ENCODE peak calls at places on chromosomes 11 and 22, in ten cellular contexts. K is GM12864; D is hepatocyte; Y is GM12865; F is PC-9; N is effector memory CD4-positive, alpha-beta T cell; I is AG09309; E is kidney; B is cardiac fibroblast; T is NT2/D1. W is an unnamed sample.

GRCh38 chr11:35914824-35915223 is 29.0 kb upstream of the LDLRAD3 start:
- DNase-seq in K (no peak), D (peak), Y (no peak), F (no peak), N (no peak), I (no peak), E (no peak), B (no peak), T (no peak), W (no peak)

GRCh38 chr11:35305670-35306382 is 113.5 kb downstream of the SLC1A2 start:
- DNase-seq in K (no peak), D (peak), Y (peak), F (no peak), N (peak), I (no peak), E (no peak), B (peak), T (peak), W (peak)

GRCh38 chr22:25490869-25491268 is 73.6 kb upstream of the GRK3 start:
- DNase-seq in K (no peak), D (no peak), Y (no peak), F (no peak), N (no peak), I (no peak), E (no peak), B (no peak), T (no peak), W (no peak)

GRCh38 chr11:71447791-71448256 is 369 bp downstream of the DHCR7 start:
- DNase-seq in K (no peak), D (peak), Y (peak), F (peak), N (no peak), I (no peak), E (no peak), B (no peak), T (peak), W (peak)

GRCh38 chr11:92443109-92443508 is 218.5 kb downstream of the FAT3 start:
- DNase-seq in K (no peak), D (no peak), Y (no peak), F (no peak), N (no peak), I (no peak), E (no peak), B (no peak), T (no peak), W (no peak)

GRCh38 chr11:21806982-21807749 is 385.7 kb upstream of the ANO5 start:
- DNase-seq in K (no peak), D (no peak), Y (no peak), F (no peak), N (no peak), I (no peak), E (no peak), B (peak), T (no peak), W (no peak)

GRCh38 chr11:15622231-15622890 is 507.6 kb downstream of the INSC start:
- DNase-seq in K (no peak), D (no peak), Y (no peak), F (no peak), N (no peak), I (no peak), E (no peak), B (no peak), T (peak), W (no peak)

GRCh38 chr11:102583437-102583836 is 41.7 kb downstream of the MMP20 start:
- DNase-seq in K (no peak), D (no peak), Y (no peak), F (no peak), N (no peak), I (no peak), E (no peak), B (no peak), T (no peak), W (no peak)

GRCh38 chr11:61960532-61960931 is 6.9 kb downstream of the FTH1 start:
- DNase-seq in K (no peak), D (no peak), Y (no peak), F (no peak), N (no peak), I (no peak), E (no peak), B (no peak), T (no peak), W (no peak)

GRCh38 chr11:128687321-128687720 is 6.6 kb upstream of the FLI1 start:
- DNase-seq in K (no peak), D (no peak), Y (no peak), F (peak), N (no peak), I (no peak), E (peak), B (no peak), T (no peak), W (peak)

GRCh38 chr22:36136475-36136874 is 24.1 kb downstream of the APOL3 start:
- DNase-seq in K (no peak), D (no peak), Y (no peak), F (no peak), N (no peak), I (no peak), E (no peak), B (peak), T (no peak), W (no peak)

GRCh38 chr11:128457874-128458273 is 129.5 kb downstream of the ETS1 start:
- DNase-seq in K (no peak), D (no peak), Y (no peak), F (no peak), N (no peak), I (no peak), E (no peak), B (no peak), T (no peak), W (no peak)

GRCh38 chr22:36816635-36817428 is at the start of gene PVALB:
- DNase-seq in K (no peak), D (peak), Y (no peak), F (peak), N (no peak), I (no peak), E (no peak), B (peak), T (no peak), W (peak)

GRCh38 chr11:1667906-1668305 is 29.1 kb upstream of the KRTAP5-6 start:
- DNase-seq in K (no peak), D (peak), Y (no peak), F (no peak), N (no peak), I (no peak), E (peak), B (no peak), T (no peak), W (no peak)

GRCh38 chr22:44972363-44973083 is 37.3 kb downstream of the PHF21B start:
- DNase-seq in K (no peak), D (no peak), Y (peak), F (no peak), N (no peak), I (no peak), E (no peak), B (no peak), T (no peak), W (peak)

GRCh38 chr11:8028766-8029165 is 41.6 kb downstream of the EIF3F start:
- DNase-seq in K (no peak), D (no peak), Y (no peak), F (no peak), N (no peak), I (no peak), E (no peak), B (no peak), T (no peak), W (no peak)

GRCh38 chr22:26461188-26461810 is 22.3 kb downstream of the HPS4 start:
- DNase-seq in K (no peak), D (peak), Y (peak), F (peak), N (no peak), I (no peak), E (no peak), B (peak), T (peak), W (peak)

GRCh38 chr11:30257058-30257457 is 26.2 kb downstream of the FSHB start:
- DNase-seq in K (no peak), D (no peak), Y (no peak), F (no peak), N (no peak), I (no peak), E (no peak), B (no peak), T (no peak), W (no peak)

GRCh38 chr11:22461626-22462025 is 123.4 kb downstream of the SLC17A6 start:
- DNase-seq in K (no peak), D (no peak), Y (no peak), F (no peak), N (no peak), I (no peak), E (no peak), B (peak), T (no peak), W (peak)

GRCh38 chr11:96424693-96425092 is 34.9 kb downstream of the JRKL start:
- DNase-seq in K (no peak), D (no peak), Y (no peak), F (peak), N (no peak), I (peak), E (no peak), B (peak), T (no peak), W (peak)

GRCh38 chr11:44562836-44563460 is 2.5 kb upstream of the CD82 start:
- DNase-seq in K (no peak), D (no peak), Y (no peak), F (no peak), N (no peak), I (no peak), E (no peak), B (no peak), T (no peak), W (no peak)

GRCh38 chr11:107562647-107563208 is 2.8 kb downstream of the ALKBH8 start:
- DNase-seq in K (no peak), D (no peak), Y (no peak), F (no peak), N (no peak), I (no peak), E (no peak), B (peak), T (no peak), W (peak)

GRCh38 chr22:19964701-19965386 is 23.2 kb upstream of the TXNRD2 start:
- DNase-seq in K (no peak), D (no peak), Y (no peak), F (no peak), N (no peak), I (no peak), E (peak), B (no peak), T (no peak), W (no peak)

GRCh38 chr22:19962246-19962908 is 20.8 kb upstream of the TXNRD2 start:
- DNase-seq in K (no peak), D (peak), Y (peak), F (peak), N (peak), I (no peak), E (peak), B (peak), T (peak), W (peak)

GRCh38 chr22:19963863-19964642 is 22.4 kb upstream of the TXNRD2 start:
- DNase-seq in K (no peak), D (no peak), Y (no peak), F (no peak), N (no peak), I (no peak), E (peak), B (no peak), T (no peak), W (no peak)

GRCh38 chr22:19961868-19962245 is 20.2 kb upstream of the TXNRD2 start:
- DNase-seq in K (no peak), D (no peak), Y (no peak), F (no peak), N (no peak), I (no peak), E (no peak), B (no peak), T (no peak), W (no peak)

DNA sequence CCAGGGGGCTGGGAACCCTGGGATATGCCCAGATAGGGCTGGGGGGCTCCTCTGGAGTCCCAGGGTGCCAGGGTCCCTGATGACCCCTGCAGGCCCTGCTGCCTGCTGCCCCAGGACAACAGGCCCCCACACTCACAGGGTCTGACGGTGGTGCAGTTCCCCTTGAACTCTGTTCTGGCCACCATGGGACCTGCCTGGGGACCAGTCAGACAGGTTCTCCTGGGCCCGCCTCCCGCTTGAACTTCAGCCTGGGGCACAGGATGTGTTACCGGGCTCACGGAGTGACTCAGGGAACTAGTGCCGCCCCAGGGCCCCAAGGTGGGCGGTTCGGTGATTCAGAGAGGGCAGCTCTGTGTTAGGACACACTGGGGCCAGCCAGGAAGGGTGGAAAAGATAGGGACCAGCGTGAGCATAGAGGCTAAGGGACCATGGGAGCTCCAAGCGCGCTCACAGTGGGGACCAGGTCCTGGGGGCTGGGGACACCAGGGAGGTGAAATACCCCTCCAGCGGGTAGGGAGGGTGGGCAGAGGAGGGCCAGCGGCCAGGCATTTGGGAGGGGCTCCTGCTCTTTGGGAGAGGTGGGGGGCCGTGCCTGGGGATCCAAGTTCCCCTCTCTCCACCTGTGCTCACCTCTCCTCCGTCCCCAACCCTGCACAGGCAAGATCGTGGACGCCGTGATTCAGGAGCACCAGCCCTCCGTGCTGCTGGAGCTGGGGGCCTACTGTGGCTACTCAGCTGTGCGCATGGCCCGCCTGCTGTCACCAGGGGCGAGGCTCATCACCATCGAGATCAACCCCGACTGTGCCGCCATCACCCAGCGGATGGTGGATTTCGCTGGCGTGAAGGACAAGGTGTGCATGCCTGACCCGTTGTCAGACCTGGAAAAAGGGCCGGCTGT is 21.5 kb upstream of the TXNRD2 start:
- DNase-seq in K (no peak), D (peak), Y (no peak), F (peak), N (no peak), I (no peak), E (peak), B (peak), T (no peak), W (peak)
- H3K4me3 ChIP-seq in K (no peak), D (no peak), Y (no peak), F (peak), N (no peak), I (no peak), E (no peak), B (no peak), T (no peak), W (peak)

DNA sequence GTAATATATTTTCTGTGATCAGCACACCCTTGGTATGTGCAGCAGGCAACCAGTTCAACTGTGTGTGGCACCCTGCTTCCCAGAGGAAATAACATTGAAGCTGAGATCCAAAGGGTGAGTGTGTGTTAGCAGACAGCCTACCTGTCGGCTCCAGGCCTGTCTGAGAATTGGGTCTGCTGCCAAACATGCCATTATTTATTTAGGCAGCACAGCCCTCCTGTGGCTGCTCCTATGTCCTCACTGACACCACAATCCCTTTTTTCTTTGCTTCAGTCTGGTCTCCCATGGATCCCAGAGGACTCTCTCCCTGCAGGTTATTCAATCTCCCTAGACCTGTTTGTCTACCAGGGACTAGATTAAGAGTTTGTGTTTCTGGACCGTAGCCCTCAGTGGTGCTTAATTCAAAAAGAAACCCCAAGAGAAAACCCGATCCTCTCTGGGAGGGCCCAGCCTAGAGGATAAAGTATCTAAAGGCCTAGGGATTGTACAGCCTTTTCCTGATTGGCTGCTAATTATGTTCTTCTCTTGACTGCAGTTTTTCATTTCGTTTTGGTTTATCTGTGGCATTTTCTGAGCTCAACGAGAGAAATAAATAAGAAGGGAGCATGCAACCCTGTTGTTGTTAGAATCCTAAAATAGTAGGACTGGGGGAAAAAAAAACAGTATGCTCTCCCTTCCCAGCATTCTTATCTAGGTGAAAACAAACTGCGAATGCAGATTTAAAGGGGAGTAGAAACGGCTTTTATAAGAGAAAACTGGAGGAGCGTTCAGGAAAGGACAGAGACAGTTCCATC is 24.1 kb downstream of the KCNE3 start:
- DNase-seq in K (no peak), D (peak), Y (no peak), F (peak), N (no peak), I (no peak), E (no peak), B (peak), T (no peak), W (peak)
- H3K4me3 ChIP-seq in K (no peak), D (no peak), Y (no peak), F (no peak), N (no peak), I (no peak), E (no peak), B (no peak), T (no peak), W (no peak)

GRCh38 chr11:65316979-65317786 is 2.5 kb downstream of the CDC42EP2 start:
- DNase-seq in K (no peak), D (peak), Y (no peak), F (peak), N (no peak), I (peak), E (peak), B (peak), T (no peak), W (peak)
- H3K4me3 ChIP-seq in K (no peak), D (peak), Y (no peak), F (peak), N (no peak), I (peak), E (peak), B (peak), T (peak), W (peak)

GRCh38 chr11:118319031-118319814 is 14.7 kb downstream of the CD3E start:
- DNase-seq in K (no peak), D (no peak), Y (no peak), F (no peak), N (no peak), I (no peak), E (no peak), B (no peak), T (no peak), W (no peak)
- H3K4me3 ChIP-seq in K (no peak), D (no peak), Y (no peak), F (no peak), N (no peak), I (no peak), E (no peak), B (no peak), T (no peak), W (no peak)

GRCh38 chr11:11618973-11619435 is 2.8 kb downstream of the GALNT18 start:
- DNase-seq in K (no peak), D (peak), Y (no peak), F (no peak), N (no peak), I (no peak), E (no peak), B (no peak), T (no peak), W (no peak)
- H3K4me3 ChIP-seq in K (no peak), D (no peak), Y (no peak), F (no peak), N (no peak), I (no peak), E (no peak), B (no peak), T (no peak), W (no peak)

DNA sequence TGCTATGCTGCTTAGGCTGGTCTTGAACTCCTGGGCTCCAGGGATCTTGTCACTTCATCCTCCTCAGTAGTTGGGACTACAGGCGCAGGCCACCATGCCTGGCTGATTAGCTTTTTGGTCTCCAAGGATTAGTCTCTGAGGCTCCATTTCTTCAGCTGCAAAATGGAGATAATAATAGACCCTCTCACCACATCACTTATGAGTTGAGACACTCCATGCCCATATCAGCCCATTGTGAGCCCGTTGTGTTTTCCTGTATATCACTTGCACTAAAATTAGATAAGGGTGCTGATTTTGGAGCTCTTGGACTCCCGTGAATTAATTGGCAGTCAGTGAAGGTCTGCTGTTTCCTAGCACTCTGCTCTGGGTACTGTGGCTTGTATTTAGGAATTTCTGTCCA is 36.0 kb downstream of the DEPDC5 start:
- DNase-seq in K (no peak), D (no peak), Y (no peak), F (no peak), N (no peak), I (no peak), E (no peak), B (no peak), T (no peak), W (no peak)
- H3K4me3 ChIP-seq in K (no peak), D (no peak), Y (no peak), F (no peak), N (no peak), I (no peak), E (no peak), B (no peak), T (no peak), W (no peak)

GRCh38 chr11:79332017-79332416 is 108.8 kb downstream of the TENM4 start:
- DNase-seq in K (no peak), D (no peak), Y (no peak), F (no peak), N (no peak), I (no peak), E (no peak), B (no peak), T (no peak), W (no peak)

GRCh38 chr11:79325851-79326250 is 115.0 kb downstream of the TENM4 start:
- DNase-seq in K (no peak), D (no peak), Y (no peak), F (no peak), N (no peak), I (no peak), E (no peak), B (no peak), T (no peak), W (no peak)

GRCh38 chr11:79331251-79331901 is 109.5 kb downstream of the TENM4 start:
- DNase-seq in K (no peak), D (no peak), Y (no peak), F (no peak), N (no peak), I (no peak), E (no peak), B (no peak), T (no peak), W (no peak)

GRCh38 chr11:79329561-79329960 is 111.3 kb downstream of the TENM4 start:
- DNase-seq in K (no peak), D (no peak), Y (no peak), F (no peak), N (no peak), I (no peak), E (no peak), B (no peak), T (no peak), W (peak)

DNA sequence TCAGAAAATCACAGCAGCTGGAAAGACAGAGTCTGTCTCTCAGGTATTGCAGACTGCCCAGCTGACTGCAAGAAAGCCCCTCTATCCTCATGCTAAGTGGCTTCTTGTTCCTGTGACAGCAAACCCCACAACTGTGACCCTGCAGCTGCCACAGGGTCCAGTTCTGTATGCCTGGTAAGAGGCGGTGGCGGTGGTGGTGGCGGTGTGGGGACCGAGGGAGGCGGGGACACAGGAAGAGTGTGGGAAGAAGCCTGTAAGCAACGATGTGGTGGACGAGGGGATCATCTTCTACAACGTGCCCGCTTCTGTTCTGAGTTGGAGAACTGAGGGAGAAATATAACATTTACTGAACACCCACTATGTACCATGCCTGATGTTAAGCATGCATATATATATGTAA is 112.4 kb downstream of the TENM4 start:
- DNase-seq in K (no peak), D (no peak), Y (no peak), F (no peak), N (no peak), I (no peak), E (no peak), B (no peak), T (no peak), W (no peak)
- H3K4me3 ChIP-seq in K (no peak), D (no peak), Y (no peak), F (no peak), N (no peak), I (no peak), E (no peak), B (no peak), T (no peak), W (no peak)

W was measured in epithelial cell of esophagus.